ENCODE peak calls at places on chromosomes 2 and 18, in four cellular contexts. R, Q, D and P are unnamed samples.

GRCh38 chr2:151200844-151201243 is 60.8 kb downstream of the RBM43 start:
- DNase-seq in R (no peak), Q (no peak), D (no peak), P (no peak)

GRCh38 chr2:236972491-236973379 is 113.0 kb upstream of the COPS8 start:
- DNase-seq in R (peak; percentile 72), Q (no peak), D (peak; percentile 61), P (no peak)

GRCh38 chr2:230642966-230643365 is 69.7 kb upstream of the CAB39 start:
- DNase-seq in R (no peak), Q (no peak), D (no peak), P (no peak)

GRCh38 chr18:3384664-3385189 is 65.2 kb upstream of the TGIF1 start:
- DNase-seq in R (no peak), Q (no peak), D (no peak), P (no peak)

GRCh38 chr18:77422974-77423373 is 173.3 kb downstream of the GALR1 start:
- DNase-seq in R (no peak), Q (no peak), D (no peak), P (no peak)

GRCh38 chr2:241808701-241809382 is at the start of gene NEU4:
- DNase-seq in R (no peak), Q (no peak), D (no peak), P (no peak)

GRCh38 chr2:28665041-28665704 is 86.5 kb upstream of the PPP1CB start:
- DNase-seq in R (peak; percentile 54), Q (no peak), D (no peak), P (peak; percentile 74)

GRCh38 chr18:22609642-22610041 is 191.9 kb upstream of the CTAGE1 start:
- DNase-seq in R (peak; percentile 79), Q (no peak), D (no peak), P (no peak)

GRCh38 chr2:70088508-70089219 is 1.4 kb downstream of the PCBP1 start:
- DNase-seq in R (no peak), Q (no peak), D (no peak), P (no peak)

GRCh38 chr2:119744335-119744939 is 15.3 kb upstream of the PTPN4 start:
- DNase-seq in R (no peak), Q (no peak), D (no peak), P (no peak)

GRCh38 chr2:54279385-54279784 is 23.4 kb upstream of the TSPYL6 start:
- DNase-seq in R (no peak), Q (no peak), D (no peak), P (no peak)

GRCh38 chr2:222825031-222825430 is 35.8 kb upstream of the ACSL3 start:
- DNase-seq in R (no peak), Q (no peak), D (no peak), P (no peak)

GRCh38 chr2:3665886-3666612 is 8.0 kb downstream of the ALLC start:
- DNase-seq in R (no peak), Q (no peak), D (no peak), P (no peak)

GRCh38 chr2:188675391-188676011 is 298.7 kb upstream of the COL3A1 start:
- DNase-seq in R (peak; percentile 34), Q (no peak), D (no peak), P (no peak)

GRCh38 chr2:217943379-217944321 is 59.1 kb downstream of the TNS1 start:
- DNase-seq in R (peak; percentile 55), Q (no peak), D (no peak), P (no peak)

GRCh38 chr2:106156305-106157288 is 37.5 kb downstream of the UXS1 start:
- DNase-seq in R (no peak), Q (peak; percentile 27), D (no peak), P (no peak)

GRCh38 chr2:39266139-39266805 is 22.5 kb upstream of the CDKL4 start:
- DNase-seq in R (no peak), Q (no peak), D (no peak), P (no peak)

GRCh38 chr2:183389546-183390080 is 265.4 kb downstream of the NUP35 start:
- DNase-seq in R (no peak), Q (no peak), D (no peak), P (no peak)

GRCh38 chr18:51068111-51068510 is 38.1 kb downstream of the SMAD4 start:
- DNase-seq in R (peak; percentile 47), Q (no peak), D (no peak), P (no peak)

GRCh38 chr2:191869178-191869577 is 22.3 kb upstream of the CAVIN2 start:
- DNase-seq in R (peak; percentile 54), Q (no peak), D (no peak), P (no peak)

GRCh38 chr2:160269803-160270570 is 69.9 kb upstream of the ITGB6 start:
- DNase-seq in R (peak; percentile 87), Q (no peak), D (peak; percentile 37), P (peak; percentile 80)

GRCh38 chr18:73973972-73974371 is 173.7 kb downstream of the FBXO15 start:
- DNase-seq in R (no peak), Q (no peak), D (no peak), P (no peak)

GRCh38 chr2:138730497-138731030 is 49.6 kb downstream of the NXPH2 start:
- DNase-seq in R (no peak), Q (no peak), D (no peak), P (no peak)

GRCh38 chr2:138724296-138724695 is 55.9 kb downstream of the NXPH2 start:
- DNase-seq in R (no peak), Q (no peak), D (no peak), P (no peak)

GRCh38 chr2:138726681-138727080 is 53.5 kb downstream of the NXPH2 start:
- DNase-seq in R (no peak), Q (no peak), D (no peak), P (no peak)

GRCh38 chr2:138724765-138725459 is 55.3 kb downstream of the NXPH2 start:
- DNase-seq in R (no peak), Q (no peak), D (no peak), P (no peak)

DNA sequence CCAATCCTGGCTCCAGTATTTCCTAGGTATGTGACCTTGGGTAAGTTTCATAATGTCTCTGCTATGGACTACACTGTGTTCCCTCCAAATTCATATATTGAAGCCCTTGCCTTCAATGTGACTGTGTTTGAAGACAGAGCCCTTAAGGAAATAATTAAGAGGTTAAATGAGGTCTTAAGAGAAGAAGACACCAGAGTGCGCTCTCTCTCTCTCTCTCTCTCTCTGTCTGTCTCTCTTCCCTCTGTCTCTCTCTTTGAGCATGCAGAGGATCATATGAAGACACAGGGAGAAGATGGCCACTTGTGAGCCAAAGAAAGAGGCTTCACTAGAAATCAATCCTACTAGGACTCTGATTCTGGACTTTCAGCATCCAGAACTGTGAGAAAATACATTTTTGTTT is 52.2 kb downstream of the NXPH2 start:
- DNase-seq in R (no peak), Q (no peak), D (no peak), P (no peak)
- H3K27ac ChIP-seq in R (no peak overlapping the region), Q (no peak overlapping the region), D (no peak overlapping the region), P (no peak overlapping the region)

GRCh38 chr2:85795331-85796045 is 41.7 kb downstream of the ATOH8 start:
- DNase-seq in R (no peak), Q (no peak), D (no peak), P (no peak)
- H3K27ac ChIP-seq in R (no peak overlapping the region), Q (no peak overlapping the region), D (no peak overlapping the region), P (no peak overlapping the region)

DNA sequence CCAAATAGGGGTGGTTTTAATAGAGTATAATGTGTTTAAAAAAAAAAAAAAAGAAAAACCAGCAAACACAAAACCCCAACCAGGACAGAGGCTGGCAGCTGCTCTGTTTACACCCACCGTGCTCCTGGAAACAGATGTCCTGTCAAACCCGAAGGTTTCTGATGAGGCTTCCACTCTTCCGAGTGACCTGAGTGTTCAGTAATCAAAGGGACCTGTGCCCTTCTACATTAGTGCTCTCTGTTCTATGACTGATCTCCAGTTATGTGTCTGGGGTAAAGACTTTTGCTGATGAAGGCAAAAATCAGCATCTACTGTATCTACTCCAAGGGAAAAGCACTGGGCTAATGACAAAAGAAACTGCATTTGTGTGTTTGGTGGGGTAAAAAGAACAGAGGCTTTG is 3.5 kb upstream of the KLHL29 start:
- DNase-seq in R (no peak), Q (no peak), D (no peak), P (no peak)
- H3K27ac ChIP-seq in R (no peak overlapping the region), Q (peak overlapping the region; percentile 12), D (no peak overlapping the region), P (no peak overlapping the region)

DNA sequence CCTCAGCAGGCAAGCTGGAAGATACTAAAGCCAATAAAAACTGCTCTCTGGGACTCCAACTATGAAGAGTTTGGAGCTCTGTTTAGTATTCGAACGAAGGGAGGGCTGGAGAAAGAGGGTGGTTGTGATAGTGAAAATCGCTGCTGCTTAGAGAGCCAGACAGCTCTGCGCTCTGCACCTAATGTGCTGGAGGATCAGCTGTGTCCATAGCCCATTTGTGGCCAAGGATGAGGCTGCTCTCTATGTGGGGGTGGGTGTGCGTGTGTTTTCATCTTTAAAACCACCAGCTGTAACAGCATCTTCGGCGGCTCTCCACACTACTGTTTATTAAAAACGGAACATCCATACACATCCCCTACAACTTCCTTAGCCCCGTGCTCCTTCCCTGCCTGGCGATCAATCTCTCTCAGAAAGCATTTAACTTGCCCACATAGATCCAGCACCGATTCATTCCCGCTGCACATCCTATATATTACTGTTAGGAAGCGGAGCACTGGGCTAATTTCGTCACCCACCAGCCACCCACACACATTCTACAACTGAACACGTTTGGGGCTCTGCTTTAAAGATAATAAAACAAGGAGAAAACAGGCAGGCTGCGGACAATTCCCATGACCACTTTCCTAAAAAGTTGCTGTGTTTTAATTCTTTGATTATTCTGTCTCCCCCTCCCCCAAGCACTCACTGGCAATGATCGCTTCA is 1.6 kb downstream of the CELF4 start:
- DNase-seq in R (no peak), Q (no peak), D (no peak), P (no peak)
- H3K27ac ChIP-seq in R (no peak overlapping the region), Q (no peak overlapping the region), D (no peak overlapping the region), P (no peak overlapping the region)

DNA sequence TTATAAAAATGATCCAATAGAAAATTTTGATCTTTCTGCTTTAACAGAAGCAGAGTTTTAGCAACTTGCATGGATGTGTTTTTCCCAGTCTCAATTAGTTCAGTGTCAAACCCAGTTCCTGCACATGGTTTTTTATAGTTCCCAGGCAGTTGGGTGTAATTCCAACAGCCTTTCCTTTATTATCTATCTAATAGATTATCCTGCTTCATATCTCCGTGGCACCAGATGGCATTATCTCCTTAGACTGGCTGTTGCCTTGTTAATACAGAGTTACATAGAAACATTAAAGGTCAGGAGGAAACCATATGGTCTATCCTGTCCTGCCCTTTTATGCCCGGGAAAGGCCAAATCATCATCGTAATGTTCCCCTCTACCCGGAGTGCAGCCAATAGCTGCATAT is 400.9 kb upstream of the SMIM21 start:
- DNase-seq in R (no peak), Q (no peak), D (no peak), P (no peak)
- H3K27ac ChIP-seq in R (no peak overlapping the region), Q (no peak overlapping the region), D (no peak overlapping the region), P (no peak overlapping the region)

GRCh38 chr2:177598321-177598922 is 205.8 kb downstream of the AGPS start:
- DNase-seq in R (no peak), Q (no peak), D (no peak), P (no peak)

GRCh38 chr2:177599956-177600355 is 207.4 kb downstream of the AGPS start:
- DNase-seq in R (no peak), Q (no peak), D (no peak), P (no peak)

GRCh38 chr2:177597759-177598158 is 205.2 kb downstream of the AGPS start:
- DNase-seq in R (no peak), Q (no peak), D (no peak), P (no peak)

GRCh38 chr2:177600917-177601316 is 208.3 kb downstream of the AGPS start:
- DNase-seq in R (no peak), Q (no peak), D (no peak), P (no peak)

GRCh38 chr2:177599072-177599688 is 206.6 kb downstream of the AGPS start:
- DNase-seq in R (no peak), Q (no peak), D (no peak), P (no peak)
- H3K27ac ChIP-seq in R (no peak overlapping the region), Q (no peak overlapping the region), D (no peak overlapping the region), P (no peak overlapping the region)